ENCODE peak calls at places on chromosomes 12 and 14, in four cellular contexts. X is stimulated activated CD4-positive, alpha-beta T cell treated with anti-CD3 and anti-CD28 coated beads, Interleukin-2, amount 100 ng/mL, for 48 hours; Q is tibial nerve; B is AG20443. O is an unnamed sample.

GRCh38 chr14:95250126-95250824 is 69.4 kb downstream of the CLMN start:
- DNase-seq in X (no peak), Q (no peak), B (no peak), O (no peak)

GRCh38 chr14:52918486-52918885 is 32.4 kb downstream of the FERMT2 start:
- DNase-seq in X (no peak), Q (peak), B (peak), O (no peak)

GRCh38 chr14:64968167-64968566 is 4.0 kb downstream of the RAB15 start:
- DNase-seq in X (no peak), Q (no peak), B (no peak), O (no peak)

GRCh38 chr12:54060975-54061778 is 7.5 kb downstream of the HOXC4 start:
- DNase-seq in X (no peak), Q (no peak), B (peak), O (no peak)

GRCh38 chr12:42759622-42760273 is 170.2 kb upstream of the PRICKLE1 start:
- DNase-seq in X (no peak), Q (peak), B (peak), O (no peak)

GRCh38 chr12:105483691-105484090 is 153.2 kb downstream of the C12orf75 start:
- DNase-seq in X (no peak), Q (no peak), B (no peak), O (no peak)

GRCh38 chr12:5154091-5154490 is 110.4 kb downstream of the KCNA5 start:
- DNase-seq in X (no peak), Q (no peak), B (no peak), O (no peak)

GRCh38 chr14:73489481-73490175 is 1.1 kb upstream of the RIOX1 start:
- DNase-seq in X (no peak), Q (no peak), B (no peak), O (no peak)

GRCh38 chr14:98766818-98767217 is 505.2 kb downstream of the BCL11B start:
- DNase-seq in X (no peak), Q (peak), B (no peak), O (no peak)

GRCh38 chr14:52046376-52046917 is 22.4 kb downstream of the NID2 start:
- DNase-seq in X (no peak), Q (no peak), B (no peak), O (no peak)

GRCh38 chr12:88552672-88553079 is 27.6 kb downstream of the KITLG start:
- DNase-seq in X (no peak), Q (no peak), B (peak), O (no peak)

GRCh38 chr14:80003138-80003537 is 208.2 kb downstream of the DIO2 start:
- DNase-seq in X (no peak), Q (no peak), B (no peak), O (no peak)

GRCh38 chr14:75334191-75335051 is 55.8 kb downstream of the FOS start:
- DNase-seq in X (peak), Q (peak), B (peak), O (no peak)

GRCh38 chr12:54689984-54690383 is 41.8 kb upstream of the DCD start:
- DNase-seq in X (no peak), Q (no peak), B (no peak), O (no peak)

GRCh38 chr12:115335594-115335993 is 651.6 kb upstream of the TBX3 start:
- DNase-seq in X (no peak), Q (no peak), B (no peak), O (no peak)

GRCh38 chr12:96412431-96412830 is 12.2 kb upstream of the CDK17 start:
- DNase-seq in X (no peak), Q (no peak), B (no peak), O (no peak)

GRCh38 chr14:90580381-90581335 is 183.8 kb downstream of the CALM1 start:
- DNase-seq in X (no peak), Q (no peak), B (no peak), O (no peak)

GRCh38 chr14:99596772-99597171 is 7.2 kb downstream of the CCDC85C start:
- DNase-seq in X (no peak), Q (no peak), B (no peak), O (no peak)

GRCh38 chr12:13744566-13744965 is 236.8 kb downstream of the GRIN2B start:
- DNase-seq in X (no peak), Q (no peak), B (no peak), O (no peak)

GRCh38 chr12:96427269-96427729 is 27.1 kb upstream of the CDK17 start:
- DNase-seq in X (peak), Q (peak), B (peak), O (no peak)

O was measured in CMK.